ENCODE peak calls at places on chromosome 18, in nine cellular contexts. X is GM12865, S is BJ, Q is neural progenitor cell, D is kidney epithelial cell, E is right cardiac atrium, M is A549, U is bronchial epithelial cell, H is Peyer's patch. O is an unnamed sample.

GRCh38 chr18:34659579-34660517 is 50.2 kb upstream of the DTNA start:
- DNase-seq in X (peak), S (peak), Q (peak), D (peak), E (peak), M (peak), U (peak), H (peak), O (peak)

GRCh38 chr18:57801379-57802165 is 1.5 kb downstream of the ATP8B1 start:
- DNase-seq in X (no peak), S (no peak), Q (peak), D (no peak), E (peak), M (no peak), U (no peak), H (peak), O (no peak)

GRCh38 chr18:37336568-37337285 is 228.9 kb downstream of the CELF4 start:
- DNase-seq in X (no peak), S (no peak), Q (no peak), D (no peak), E (no peak), M (no peak), U (no peak), H (no peak), O (no peak)

GRCh38 chr18:48122376-48122775 is 191.9 kb upstream of the SMAD2 start:
- DNase-seq in X (no peak), S (no peak), Q (no peak), D (no peak), E (no peak), M (no peak), U (no peak), H (no peak), O (no peak)

GRCh38 chr18:14937271-14937670 is 189.3 kb downstream of the ANKRD30B start:
- DNase-seq in X (no peak), S (no peak), Q (no peak), D (no peak), E (no peak), M (no peak), U (no peak), H (no peak), O (no peak)

GRCh38 chr18:617970-618504 is 21.2 kb downstream of the CLUL1 start:
- DNase-seq in X (no peak), S (no peak), Q (no peak), D (no peak), E (no peak), M (no peak), U (no peak), H (no peak), O (no peak)

GRCh38 chr18:63439334-63439733 is 17.1 kb upstream of the VPS4B start:
- DNase-seq in X (peak), S (no peak), Q (peak), D (no peak), E (no peak), M (peak), U (peak), H (no peak), O (peak)

GRCh38 chr18:36934884-36935283 is 106.0 kb downstream of the KIAA1328 start:
- DNase-seq in X (no peak), S (peak), Q (no peak), D (no peak), E (no peak), M (no peak), U (peak), H (no peak), O (peak)

GRCh38 chr18:251572-251971 is 16.3 kb downstream of the THOC1 start:
- DNase-seq in X (no peak), S (no peak), Q (no peak), D (no peak), E (no peak), M (no peak), U (no peak), H (no peak), O (no peak)

GRCh38 chr18:49690307-49690706 is 123.0 kb downstream of the ACAA2 start:
- DNase-seq in X (no peak), S (peak), Q (no peak), D (peak), E (no peak), M (peak), U (peak), H (no peak), O (peak)

GRCh38 chr18:63970803-63971191 is 916 bp downstream of the SERPINB8 start:
- DNase-seq in X (no peak), S (no peak), Q (peak), D (no peak), E (peak), M (no peak), U (peak), H (peak), O (no peak)

GRCh38 chr18:59268722-59269562 is 4.3 kb downstream of the RAX start:
- DNase-seq in X (peak), S (no peak), Q (peak), D (no peak), E (peak), M (peak), U (no peak), H (peak), O (no peak)

GRCh38 chr18:12657048-12657848 is 659 bp downstream of the SPIRE1 start:
- DNase-seq in X (peak), S (no peak), Q (peak), D (no peak), E (peak), M (peak), U (no peak), H (peak), O (no peak)

GRCh38 chr18:44536041-44536440 is 144.6 kb upstream of the SETBP1 start:
- DNase-seq in X (no peak), S (peak), Q (no peak), D (no peak), E (no peak), M (no peak), U (peak), H (no peak), O (peak)

GRCh38 chr18:61435064-61435652 is 101.9 kb downstream of the CDH20 start:
- DNase-seq in X (peak), S (no peak), Q (peak), D (no peak), E (no peak), M (peak), U (peak), H (no peak), O (no peak)

GRCh38 chr18:68734311-68734710 is 19.4 kb upstream of the TMX3 start:
- DNase-seq in X (no peak), S (peak), Q (no peak), D (no peak), E (no peak), M (no peak), U (no peak), H (no peak), O (no peak)

GRCh38 chr18:10564975-10565773 is 39.3 kb downstream of the NAPG start:
- DNase-seq in X (no peak), S (no peak), Q (no peak), D (no peak), E (no peak), M (no peak), U (no peak), H (no peak), O (no peak)

GRCh38 chr18:32289480-32290075 is 99.7 kb downstream of the MEP1B start:
- DNase-seq in X (peak), S (no peak), Q (peak), D (no peak), E (no peak), M (peak), U (peak), H (no peak), O (peak)

GRCh38 chr18:51907687-51908597 is 432.1 kb upstream of the DCC start:
- DNase-seq in X (no peak), S (no peak), Q (no peak), D (no peak), E (no peak), M (no peak), U (no peak), H (no peak), O (no peak)

GRCh38 chr18:48036641-48037421 is 106.4 kb upstream of the SMAD2 start:
- DNase-seq in X (no peak), S (no peak), Q (no peak), D (peak), E (peak), M (no peak), U (no peak), H (no peak), O (no peak)

GRCh38 chr18:78984941-78985784 is 5.5 kb downstream of the SALL3 start:
- DNase-seq in X (peak), S (no peak), Q (peak), D (no peak), E (no peak), M (peak), U (peak), H (peak), O (no peak)
- H3K4me3 ChIP-seq in X (no peak), S (no peak), Q (peak), D (peak), E (no peak), M (no peak), U (no peak), H (no peak), O (no peak)

GRCh38 chr18:76458522-76459311 is 36.3 kb downstream of the ZNF516 start:
- DNase-seq in X (no peak), S (no peak), Q (no peak), D (no peak), E (no peak), M (no peak), U (no peak), H (no peak), O (no peak)
- H3K4me3 ChIP-seq in X (no peak), S (no peak), Q (no peak), D (no peak), E (no peak), M (no peak), U (no peak), H (no peak), O (no peak)

DNA sequence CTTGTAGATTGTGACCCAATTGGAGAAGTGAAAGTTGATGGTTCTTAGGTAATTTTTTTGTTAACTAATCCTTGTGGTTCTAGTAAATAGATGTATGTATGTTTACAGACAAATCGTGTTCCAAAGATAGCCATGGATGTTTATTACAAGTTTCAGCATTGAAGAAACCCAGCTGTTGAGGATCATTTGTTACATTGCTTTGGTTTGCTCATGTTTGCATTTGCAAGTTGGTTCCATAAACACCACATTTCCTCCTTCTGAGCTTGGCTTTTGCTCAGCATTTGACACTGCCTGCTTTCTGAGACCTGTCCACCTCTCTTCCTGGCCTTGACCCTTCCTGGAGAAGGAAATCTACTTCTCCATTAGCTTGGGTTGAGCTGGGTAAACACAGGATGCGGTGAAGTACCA is 1.8 kb upstream of the CCDC68 start:
- DNase-seq in X (peak), S (no peak), Q (no peak), D (no peak), E (no peak), M (no peak), U (no peak), H (no peak), O (no peak)
- H3K4me3 ChIP-seq in X (no peak), S (no peak), Q (no peak), D (no peak), E (no peak), M (no peak), U (no peak), H (no peak), O (no peak)

GRCh38 chr18:46069524-46069923 is 2.5 kb downstream of the PSTPIP2 start:
- DNase-seq in X (peak), S (no peak), Q (no peak), D (no peak), E (no peak), M (no peak), U (peak), H (no peak), O (no peak)

GRCh38 chr18:46071615-46071893 is 506 bp downstream of the PSTPIP2 start:
- DNase-seq in X (no peak), S (no peak), Q (peak), D (no peak), E (no peak), M (no peak), U (no peak), H (no peak), O (no peak)

GRCh38 chr18:46071894-46072867 is at the start of gene PSTPIP2:
- DNase-seq in X (peak), S (no peak), Q (peak), D (no peak), E (peak), M (no peak), U (no peak), H (peak), O (no peak)

GRCh38 chr18:46070232-46070631 is 1.8 kb downstream of the PSTPIP2 start:
- DNase-seq in X (no peak), S (no peak), Q (no peak), D (no peak), E (no peak), M (no peak), U (no peak), H (no peak), O (no peak)

GRCh38 chr18:46070683-46071614 is 1.1 kb downstream of the PSTPIP2 start:
- DNase-seq in X (no peak), S (no peak), Q (no peak), D (no peak), E (no peak), M (no peak), U (no peak), H (no peak), O (no peak)
- H3K4me3 ChIP-seq in X (peak), S (peak), Q (peak), D (peak), E (peak), M (no peak), U (peak), H (peak), O (peak)

DNA sequence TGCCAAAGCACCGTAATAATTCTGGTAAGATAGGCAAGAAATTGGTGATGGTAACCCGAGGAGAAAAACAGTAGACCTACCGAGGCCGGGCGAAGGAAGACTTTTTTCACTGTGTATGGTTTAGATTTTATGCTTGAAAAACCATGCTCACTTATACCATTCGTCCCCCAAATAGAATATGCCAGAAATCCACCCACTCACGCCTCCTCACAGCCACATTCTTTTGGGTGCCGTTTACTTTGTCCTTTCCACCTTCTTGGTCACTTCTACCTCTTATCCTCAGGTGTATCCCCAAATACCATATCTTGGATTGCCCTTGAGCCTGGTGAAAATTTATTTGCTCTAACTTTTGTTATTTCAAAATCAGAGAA is 8.1 kb downstream of the GATA6 start:
- DNase-seq in X (no peak), S (no peak), Q (no peak), D (no peak), E (no peak), M (no peak), U (no peak), H (no peak), O (no peak)
- H3K4me3 ChIP-seq in X (no peak), S (no peak), Q (no peak), D (no peak), E (peak), M (no peak), U (no peak), H (peak), O (no peak)

DNA sequence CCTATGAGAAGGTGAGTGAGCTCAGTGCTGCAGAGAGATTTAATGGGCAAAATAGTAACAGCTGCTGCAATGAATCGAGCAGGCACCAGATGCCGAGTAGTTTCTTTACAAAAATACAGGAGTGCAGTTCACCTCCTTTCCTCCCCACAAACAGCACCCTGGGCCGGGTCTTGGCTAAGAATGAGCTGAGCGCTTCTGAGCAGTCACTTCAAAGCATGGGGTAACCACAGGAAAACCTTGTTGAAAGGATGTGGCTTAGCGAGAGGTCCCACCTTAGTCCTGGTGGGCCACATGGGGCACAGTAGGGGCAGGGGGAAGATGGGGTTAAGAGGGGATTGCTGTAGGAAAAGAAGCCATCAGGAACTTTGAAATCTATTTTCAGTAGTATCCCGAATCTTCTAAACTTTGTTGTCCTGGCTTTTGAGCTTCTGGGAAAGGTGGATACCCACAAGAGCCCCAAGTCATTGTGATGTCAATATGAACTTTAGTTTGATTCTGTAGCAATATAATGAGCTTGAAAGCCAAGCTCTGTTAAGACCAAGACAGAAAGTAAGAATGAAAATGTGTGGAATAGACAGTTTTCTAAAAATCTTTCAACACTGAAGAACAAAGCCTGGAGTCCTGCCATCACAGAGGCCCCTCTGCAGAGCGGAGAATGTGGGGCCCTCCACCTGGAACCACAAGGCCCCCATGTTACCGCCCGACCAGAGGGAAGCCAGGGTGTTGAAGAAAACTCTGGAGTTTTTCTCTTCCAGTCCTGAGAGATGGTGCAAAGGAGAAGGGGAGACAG is 101.0 kb upstream of the ZNF236 start:
- DNase-seq in X (peak), S (no peak), Q (no peak), D (no peak), E (no peak), M (no peak), U (no peak), H (no peak), O (no peak)
- H3K4me3 ChIP-seq in X (no peak), S (no peak), Q (no peak), D (no peak), E (no peak), M (no peak), U (no peak), H (no peak), O (no peak)

O was measured in skeletal muscle cell.